ENCODE peak calls at places on chromosomes 4 and X, in five cellular contexts. U is K562; Y is suprapubic skin; C is effector memory CD8-positive, alpha-beta T cell; I is GM04504. V is an unnamed sample.

GRCh38 chr4:86596802-86597201 is 2.7 kb downstream of the PTPN13 start:
- DNase-seq in Y (no peak), I (no peak), U (no peak), C (no peak), V (no peak)

GRCh38 chr4:81493895-81494490 is 22.3 kb upstream of the RASGEF1B start:
- DNase-seq in I (no peak), Y (no peak), U (no peak), C (no peak), V (no peak)

GRCh38 chr4:11729548-11729947 is 300.9 kb upstream of the HS3ST1 start:
- DNase-seq in Y (no peak), C (no peak), U (no peak), I (no peak), V (no peak)

GRCh38 chr4:58983887-58984286 is 1873.7 kb upstream of the IGFBP7 start:
- DNase-seq in U (no peak), Y (no peak), I (no peak), C (no peak), V (no peak)

GRCh38 chr4:40418430-40419230 is 83.5 kb downstream of the CHRNA9 start:
- DNase-seq in C (no peak), I (no peak), U (no peak), Y (no peak), V (no peak)

GRCh38 chr4:122666527-122667245 is 45.8 kb upstream of the IL21 start:
- DNase-seq in Y (no peak), C (no peak), I (peak; percentile 81), U (no peak), V (peak; percentile 90)

GRCh38 chr4:24642941-24643628 is 58.7 kb upstream of the DHX15 start:
- DNase-seq in C (no peak), U (no peak), I (no peak), Y (no peak), V (no peak)

GRCh38 chr4:41095973-41096372 is 118.4 kb downstream of the APBB2 start:
- DNase-seq in C (no peak), I (no peak), Y (no peak), U (no peak), V (no peak)

GRCh38 chr4:1375051-1375721 is 28.2 kb downstream of the UVSSA start:
- DNase-seq in I (no peak), Y (peak; percentile 44), U (no peak), C (no peak), V (no peak)

GRCh38 chr4:177450421-177451107 is 8.3 kb upstream of the AGA start:
- DNase-seq in U (no peak), Y (no peak), I (peak; percentile 56), C (no peak), V (no peak)

GRCh38 chrX:153473126-153473525 is 2.8 kb upstream of the HAUS7 start:
- DNase-seq in C (no peak), U (no peak), I (no peak), Y (no peak), V (no peak)

GRCh38 chrX:38205037-38205436 is 15.6 kb downstream of the SRPX start:
- DNase-seq in C (no peak), U (no peak), I (no peak), Y (no peak), V (no peak)

GRCh38 chrX:115503099-115503498 is 57.9 kb upstream of the PLS3 start:
- DNase-seq in Y (no peak), U (no peak), I (no peak), C (no peak), V (no peak)

GRCh38 chrX:40504801-40505605 is 75.8 kb upstream of the ATP6AP2 start:
- DNase-seq in Y (no peak), I (peak; percentile 36), U (no peak), C (no peak), V (peak; percentile 6)

GRCh38 chr4:148964456-148964855 is 522.2 kb upstream of the NR3C2 start:
- DNase-seq in C (no peak), U (no peak), I (no peak), Y (no peak), V (no peak)

GRCh38 chrX:115561605-115562491 is 874 bp downstream of the PLS3 start:
- DNase-seq in C (no peak), U (no peak), Y (peak; percentile 66), I (peak; percentile 14), V (peak; percentile 24)

GRCh38 chrX:73825569-73825968 is 262.6 kb downstream of the CHIC1 start:
- DNase-seq in I (no peak), C (no peak), Y (no peak), U (no peak), V (no peak)

GRCh38 chrX:3094261-3094660 is 53.0 kb downstream of the ARSF start:
- DNase-seq in Y (no peak), U (no peak), I (no peak), C (no peak), V (no peak)

GRCh38 chr4:128228021-128228571 is 59.5 kb downstream of the PGRMC2 start:
- DNase-seq in U (no peak), I (no peak), Y (no peak), C (no peak), V (no peak)

GRCh38 chrX:30863969-30864368 is 25.1 kb downstream of the TAB3 start:
- DNase-seq in I (no peak), C (no peak), Y (no peak), U (no peak), V (no peak)

GRCh38 chr4:155433636-155434360 is 57.0 kb upstream of the MAP9 start:
- DNase-seq in U (no peak), I (no peak), C (no peak), Y (no peak), V (no peak)

GRCh38 chr4:110442309-110442708 is 33.6 kb upstream of the ENPEP start:
- DNase-seq in I (no peak), C (no peak), U (no peak), Y (no peak), V (no peak)

GRCh38 chr4:47741200-47741599 is 96.7 kb downstream of the CORIN start:
- DNase-seq in Y (no peak), C (no peak), U (no peak), I (no peak), V (no peak)

GRCh38 chrX:77502951-77503525 is 55.8 kb downstream of the FGF16 start:
- DNase-seq in I (no peak), C (no peak), U (no peak), Y (no peak), V (no peak)

GRCh38 chr4:123555500-123556273 is 159.1 kb downstream of the SPRY1 start:
- DNase-seq in U (no peak), Y (peak; percentile 91), C (no peak), I (no peak), V (peak; percentile 96)

GRCh38 chrX:79263550-79263949 is 103.6 kb downstream of the ITM2A start:
- DNase-seq in Y (no peak), I (no peak), C (no peak), U (no peak), V (no peak)

GRCh38 chr4:2832309-2832980 is 11.2 kb upstream of the ADD1 start:
- DNase-seq in U (no peak), C (no peak), Y (no peak), I (no peak), V (no peak)

GRCh38 chr4:137621056-137621455 is 88.8 kb upstream of the PCDH18 start:
- DNase-seq in I (no peak), U (no peak), Y (no peak), C (no peak), V (no peak)

GRCh38 chr4:20408596-20408995 is 156.9 kb downstream of the SLIT2 start:
- DNase-seq in I (no peak), Y (no peak), U (no peak), C (no peak), V (no peak)

GRCh38 chr4:79049840-79050520 is 110.7 kb upstream of the PAQR3 start:
- DNase-seq in U (no peak), C (no peak), I (peak; percentile 7), Y (no peak), V (no peak)

GRCh38 chr4:102623622-102624021 is 122.5 kb downstream of the NFKB1 start:
- DNase-seq in I (no peak), C (no peak), U (no peak), Y (no peak), V (no peak)

GRCh38 chr4:97330915-97331314 is 812.4 kb downstream of the STPG2 start:
- DNase-seq in U (no peak), Y (no peak), I (no peak), C (no peak), V (no peak)